ENCODE peak calls at places on chromosomes 3 and 15, in six cellular contexts. One of them, this sample, is unnamed.

GRCh38 chr15:80619677-80620076 is 75.4 kb upstream of the ABHD17C start:
- ATAC-seq in natural killer cell: no peak
- ATAC-seq in body of pancreas: no peak
- ATAC-seq in naive thymus-derived CD8-positive, alpha-beta T cell: no peak
- ATAC-seq in T-helper 17 cell: no peak
- ATAC-seq in central memory CD8-positive, alpha-beta T cell: no peak
- ATAC-seq in this sample: no peak

GRCh38 chr3:155252535-155252934 is 40.9 kb downstream of the STRIT1 start:
- ATAC-seq in natural killer cell: no peak
- ATAC-seq in body of pancreas: no peak
- ATAC-seq in naive thymus-derived CD8-positive, alpha-beta T cell: no peak
- ATAC-seq in T-helper 17 cell: no peak
- ATAC-seq in central memory CD8-positive, alpha-beta T cell: no peak
- ATAC-seq in this sample: no peak

GRCh38 chr3:62090066-62090465 is 283.3 kb downstream of the FEZF2 start:
- ATAC-seq in natural killer cell: no peak
- ATAC-seq in body of pancreas: no peak
- ATAC-seq in naive thymus-derived CD8-positive, alpha-beta T cell: no peak
- ATAC-seq in T-helper 17 cell: no peak
- ATAC-seq in central memory CD8-positive, alpha-beta T cell: no peak
- ATAC-seq in this sample: no peak

GRCh38 chr15:99721104-99721778 is 12.0 kb downstream of the LYSMD4 start:
- ATAC-seq in natural killer cell: no peak
- ATAC-seq in body of pancreas: peak; percentile 66
- ATAC-seq in naive thymus-derived CD8-positive, alpha-beta T cell: peak; percentile 52
- ATAC-seq in T-helper 17 cell: peak; percentile 18
- ATAC-seq in central memory CD8-positive, alpha-beta T cell: no peak
- ATAC-seq in this sample: no peak

GRCh38 chr3:13229291-13229949 is 156.2 kb upstream of the IQSEC1 start:
- ATAC-seq in natural killer cell: no peak
- ATAC-seq in body of pancreas: peak; percentile 24
- ATAC-seq in naive thymus-derived CD8-positive, alpha-beta T cell: no peak
- ATAC-seq in T-helper 17 cell: no peak
- ATAC-seq in central memory CD8-positive, alpha-beta T cell: no peak
- ATAC-seq in this sample: no peak

GRCh38 chr3:160921020-160921635 is 165.1 kb downstream of the PPM1L start:
- ATAC-seq in natural killer cell: no peak
- ATAC-seq in body of pancreas: peak; percentile 77
- ATAC-seq in naive thymus-derived CD8-positive, alpha-beta T cell: no peak
- ATAC-seq in T-helper 17 cell: no peak
- ATAC-seq in central memory CD8-positive, alpha-beta T cell: no peak
- ATAC-seq in this sample: no peak

GRCh38 chr15:39239562-39239961 is 341.3 kb upstream of the THBS1 start:
- ATAC-seq in natural killer cell: no peak
- ATAC-seq in body of pancreas: no peak
- ATAC-seq in naive thymus-derived CD8-positive, alpha-beta T cell: no peak
- ATAC-seq in T-helper 17 cell: no peak
- ATAC-seq in central memory CD8-positive, alpha-beta T cell: no peak
- ATAC-seq in this sample: no peak

GRCh38 chr15:22838292-22839042 is at the start of gene NIPA2:
- ATAC-seq in natural killer cell: peak; percentile 99
- ATAC-seq in body of pancreas: peak; percentile 98
- ATAC-seq in naive thymus-derived CD8-positive, alpha-beta T cell: peak; percentile 94
- ATAC-seq in T-helper 17 cell: peak; percentile 96
- ATAC-seq in central memory CD8-positive, alpha-beta T cell: peak; percentile 92
- ATAC-seq in this sample: peak; percentile 95

GRCh38 chr3:15326037-15326436 is 6.3 kb downstream of the SH3BP5 start:
- ATAC-seq in natural killer cell: no peak
- ATAC-seq in body of pancreas: no peak
- ATAC-seq in naive thymus-derived CD8-positive, alpha-beta T cell: no peak
- ATAC-seq in T-helper 17 cell: no peak
- ATAC-seq in central memory CD8-positive, alpha-beta T cell: no peak
- ATAC-seq in this sample: no peak

GRCh38 chr3:22886394-22886793 is 316.7 kb upstream of the UBE2E2 start:
- ATAC-seq in natural killer cell: no peak
- ATAC-seq in body of pancreas: no peak
- ATAC-seq in naive thymus-derived CD8-positive, alpha-beta T cell: no peak
- ATAC-seq in T-helper 17 cell: no peak
- ATAC-seq in central memory CD8-positive, alpha-beta T cell: no peak
- ATAC-seq in this sample: no peak

GRCh38 chr15:55230051-55230670 is 33.4 kb upstream of the RSL24D1 start:
- ATAC-seq in natural killer cell: peak; percentile 54
- ATAC-seq in body of pancreas: no peak
- ATAC-seq in naive thymus-derived CD8-positive, alpha-beta T cell: no peak
- ATAC-seq in T-helper 17 cell: no peak
- ATAC-seq in central memory CD8-positive, alpha-beta T cell: peak; percentile 28
- ATAC-seq in this sample: no peak

GRCh38 chr15:37536967-37537624 is 397.3 kb upstream of the TMCO5A start:
- ATAC-seq in natural killer cell: no peak
- ATAC-seq in body of pancreas: no peak
- ATAC-seq in naive thymus-derived CD8-positive, alpha-beta T cell: no peak
- ATAC-seq in T-helper 17 cell: no peak
- ATAC-seq in central memory CD8-positive, alpha-beta T cell: no peak
- ATAC-seq in this sample: no peak

GRCh38 chr3:23169551-23169950 is 33.6 kb upstream of the UBE2E2 start:
- ATAC-seq in natural killer cell: no peak
- ATAC-seq in body of pancreas: no peak
- ATAC-seq in naive thymus-derived CD8-positive, alpha-beta T cell: no peak
- ATAC-seq in T-helper 17 cell: no peak
- ATAC-seq in central memory CD8-positive, alpha-beta T cell: no peak
- ATAC-seq in this sample: no peak

GRCh38 chr3:30578986-30579579 is 27.3 kb upstream of the TGFBR2 start:
- ATAC-seq in natural killer cell: no peak
- ATAC-seq in body of pancreas: no peak
- ATAC-seq in naive thymus-derived CD8-positive, alpha-beta T cell: no peak
- ATAC-seq in T-helper 17 cell: no peak
- ATAC-seq in central memory CD8-positive, alpha-beta T cell: no peak
- ATAC-seq in this sample: peak; percentile 51

GRCh38 chr3:134677196-134677986 is 26.6 kb upstream of the KY start:
- ATAC-seq in natural killer cell: no peak
- ATAC-seq in body of pancreas: no peak
- ATAC-seq in naive thymus-derived CD8-positive, alpha-beta T cell: no peak
- ATAC-seq in T-helper 17 cell: no peak
- ATAC-seq in central memory CD8-positive, alpha-beta T cell: no peak
- ATAC-seq in this sample: no peak

GRCh38 chr3:174330303-174330702 is 528.8 kb upstream of the NAALADL2 start:
- ATAC-seq in natural killer cell: no peak
- ATAC-seq in body of pancreas: no peak
- ATAC-seq in naive thymus-derived CD8-positive, alpha-beta T cell: no peak
- ATAC-seq in T-helper 17 cell: no peak
- ATAC-seq in central memory CD8-positive, alpha-beta T cell: no peak
- ATAC-seq in this sample: no peak

GRCh38 chr15:56699743-56700142 is 33.6 kb downstream of the ZNF280D start:
- ATAC-seq in natural killer cell: no peak
- ATAC-seq in body of pancreas: no peak
- ATAC-seq in naive thymus-derived CD8-positive, alpha-beta T cell: no peak
- ATAC-seq in T-helper 17 cell: no peak
- ATAC-seq in central memory CD8-positive, alpha-beta T cell: no peak
- ATAC-seq in this sample: no peak

GRCh38 chr15:42065008-42065407 is 29.4 kb downstream of the PLA2G4D start:
- ATAC-seq in natural killer cell: peak; percentile 28
- ATAC-seq in body of pancreas: no peak
- ATAC-seq in naive thymus-derived CD8-positive, alpha-beta T cell: no peak
- ATAC-seq in T-helper 17 cell: no peak
- ATAC-seq in central memory CD8-positive, alpha-beta T cell: no peak
- ATAC-seq in this sample: peak; percentile 37